ENCODE peak calls at places on chromosome 10, in six cellular contexts. I, V, D, W, Y and U are unnamed samples.

GRCh38 chr10:3236644-3237043 is 64.1 kb upstream of the PITRM1 start:
- DNase-seq in I (no peak), V (no peak), D (no peak), W (no peak), Y (no peak), U (no peak)

GRCh38 chr10:132248455-132249231 is 59.1 kb downstream of the STK32C start:
- DNase-seq in I (peak), V (no peak), D (no peak), W (peak), Y (no peak), U (peak)

GRCh38 chr10:110354322-110354766 is 49.6 kb upstream of the SMNDC1 start:
- DNase-seq in I (peak), V (peak), D (peak), W (peak), Y (peak), U (peak)

GRCh38 chr10:124020871-124021823 is 72.3 kb downstream of the CHST15 start:
- DNase-seq in I (no peak), V (no peak), D (no peak), W (no peak), Y (no peak), U (peak)

GRCh38 chr10:110600487-110601101 is 33.1 kb downstream of the SMC3 start:
- DNase-seq in I (peak), V (no peak), D (peak), W (no peak), Y (peak), U (peak)

GRCh38 chr10:43166207-43166878 is 28.1 kb downstream of the CSGALNACT2 start:
- DNase-seq in I (no peak), V (no peak), D (peak), W (no peak), Y (no peak), U (no peak)

GRCh38 chr10:43931308-43931930 is 282.7 kb upstream of the ZNF32 start:
- DNase-seq in I (no peak), V (no peak), D (no peak), W (no peak), Y (peak), U (no peak)

GRCh38 chr10:60708666-60709065 is 69.6 kb upstream of the CDK1 start:
- DNase-seq in I (no peak), V (no peak), D (no peak), W (no peak), Y (no peak), U (no peak)

GRCh38 chr10:70053212-70053895 is 708 bp downstream of the MACROH2A2 start:
- DNase-seq in I (no peak), V (no peak), D (no peak), W (peak), Y (no peak), U (no peak)

GRCh38 chr10:103480521-103480920 is 1.5 kb upstream of the CALHM3 start:
- DNase-seq in I (no peak), V (no peak), D (no peak), W (peak), Y (no peak), U (no peak)

GRCh38 chr10:112360308-112361270 is 13.3 kb upstream of the ACSL5 start:
- DNase-seq in I (no peak), V (peak), D (no peak), W (peak), Y (no peak), U (no peak)

GRCh38 chr10:4346257-4346656 is 479.8 kb upstream of the AKR1E2 start:
- DNase-seq in I (no peak), V (no peak), D (no peak), W (no peak), Y (no peak), U (no peak)

GRCh38 chr10:117899181-117899683 is 147.5 kb downstream of the RAB11FIP2 start:
- DNase-seq in I (no peak), V (no peak), D (no peak), W (no peak), Y (no peak), U (no peak)

GRCh38 chr10:70931168-70931805 is 42.9 kb upstream of the PCBD1 start:
- DNase-seq in I (no peak), V (no peak), D (no peak), W (no peak), Y (no peak), U (no peak)

GRCh38 chr10:106537866-106538265 is 626.6 kb downstream of the SORCS1 start:
- DNase-seq in I (no peak), V (no peak), D (no peak), W (no peak), Y (no peak), U (no peak)

GRCh38 chr10:27815846-27816245 is 70.2 kb upstream of the MKX start:
- DNase-seq in I (no peak), V (no peak), D (no peak), W (no peak), Y (no peak), U (no peak)

DNA sequence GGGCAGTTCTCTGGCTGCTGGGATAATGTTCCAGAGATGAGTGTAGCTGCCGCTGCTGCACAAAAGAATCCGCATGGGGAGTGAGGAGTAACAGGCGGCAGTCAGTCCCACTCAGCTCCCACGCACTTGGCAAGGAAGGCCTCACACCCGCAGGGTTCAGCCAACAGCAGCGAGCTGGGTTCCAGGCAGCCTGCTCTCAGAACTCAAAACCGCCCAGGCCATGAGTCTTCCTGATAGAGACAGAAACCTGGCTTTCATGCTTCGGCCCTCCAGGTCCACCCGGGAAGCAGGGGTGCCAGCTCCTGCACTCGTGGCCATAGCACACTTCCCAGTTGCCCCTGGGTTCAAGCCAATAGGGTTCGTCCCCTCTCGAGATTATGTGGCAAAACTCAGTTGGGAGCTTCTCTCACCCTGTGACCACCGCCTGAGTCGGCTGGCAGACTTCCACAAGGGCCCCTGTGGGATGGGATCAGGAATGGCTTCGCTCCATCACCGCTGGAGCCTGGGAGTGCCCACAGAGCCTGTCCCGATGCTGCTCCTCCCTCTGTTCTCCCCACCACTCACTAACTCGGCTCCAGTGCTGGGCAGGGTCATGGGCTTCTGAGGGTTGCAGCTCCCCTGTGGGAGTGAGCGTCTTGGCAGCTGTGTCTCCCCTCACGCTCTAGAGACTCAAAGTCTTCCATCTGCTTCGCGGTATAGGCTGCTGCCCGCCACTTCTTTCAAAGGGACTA is 20.6 kb downstream of the CLRN3 start:
- DNase-seq in I (no peak), V (no peak), D (no peak), W (peak), Y (no peak), U (no peak)
- H3K4me3 ChIP-seq in I (no peak), V (no peak), D (no peak), W (no peak), Y (no peak), U (no peak)

GRCh38 chr10:134743-135600 is at the start of gene ZMYND11:
- DNase-seq in I (peak), V (peak), D (peak), W (peak), Y (no peak), U (no peak)

GRCh38 chr10:136465-136762 is 1.2 kb downstream of the ZMYND11 start:
- DNase-seq in I (no peak), V (no peak), D (no peak), W (no peak), Y (no peak), U (no peak)

GRCh38 chr10:137606-138005 is 2.4 kb downstream of the ZMYND11 start:
- DNase-seq in I (no peak), V (no peak), D (no peak), W (no peak), Y (no peak), U (no peak)

GRCh38 chr10:135601-136464 is 578 bp downstream of the ZMYND11 start:
- DNase-seq in I (peak), V (peak), D (peak), W (peak), Y (no peak), U (no peak)

GRCh38 chr10:137031-137430 is 1.8 kb downstream of the ZMYND11 start:
- DNase-seq in I (peak), V (no peak), D (peak), W (no peak), Y (no peak), U (no peak)
- H3K4me3 ChIP-seq in I (peak), V (no peak), D (peak), W (peak), Y (peak), U (no peak)

DNA sequence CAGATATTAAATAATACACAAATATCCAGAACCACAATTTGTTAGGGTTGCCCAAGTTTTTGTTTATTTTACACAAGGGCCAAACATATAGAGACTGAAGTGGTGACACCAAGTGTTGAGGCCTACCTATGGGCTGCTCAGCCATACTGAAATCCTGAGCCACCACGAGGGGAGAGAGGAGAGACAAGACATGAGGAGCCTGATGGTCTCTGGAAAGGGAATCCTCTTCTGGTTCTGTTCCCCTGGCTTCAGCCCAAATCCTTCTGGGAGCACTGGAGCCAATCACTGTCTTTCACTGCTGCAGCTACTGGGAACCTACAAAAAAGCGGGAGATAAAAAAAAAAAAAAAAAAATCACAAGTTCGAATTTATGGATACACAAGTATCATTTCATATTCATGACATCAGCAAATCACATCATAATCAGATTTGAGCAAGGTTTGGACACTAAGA is 1.9 kb downstream of the SKIDA1 start:
- DNase-seq in I (no peak), V (no peak), D (no peak), W (no peak), Y (no peak), U (no peak)
- H3K4me3 ChIP-seq in I (no peak), V (no peak), D (no peak), W (peak), Y (no peak), U (no peak)

GRCh38 chr10:50382576-50383023 is 131.3 kb upstream of the ASAH2 start:
- DNase-seq in I (no peak), V (no peak), D (no peak), W (no peak), Y (no peak), U (no peak)
- H3K4me3 ChIP-seq in I (no peak), V (no peak), D (no peak), W (no peak), Y (no peak), U (no peak)

GRCh38 chr10:93993414-93993781 is 333 bp upstream of the PLCE1 start:
- DNase-seq in I (no peak), V (no peak), D (no peak), W (no peak), Y (no peak), U (no peak)
- H3K4me3 ChIP-seq in I (no peak), V (peak), D (peak), W (peak), Y (peak), U (no peak)

DNA sequence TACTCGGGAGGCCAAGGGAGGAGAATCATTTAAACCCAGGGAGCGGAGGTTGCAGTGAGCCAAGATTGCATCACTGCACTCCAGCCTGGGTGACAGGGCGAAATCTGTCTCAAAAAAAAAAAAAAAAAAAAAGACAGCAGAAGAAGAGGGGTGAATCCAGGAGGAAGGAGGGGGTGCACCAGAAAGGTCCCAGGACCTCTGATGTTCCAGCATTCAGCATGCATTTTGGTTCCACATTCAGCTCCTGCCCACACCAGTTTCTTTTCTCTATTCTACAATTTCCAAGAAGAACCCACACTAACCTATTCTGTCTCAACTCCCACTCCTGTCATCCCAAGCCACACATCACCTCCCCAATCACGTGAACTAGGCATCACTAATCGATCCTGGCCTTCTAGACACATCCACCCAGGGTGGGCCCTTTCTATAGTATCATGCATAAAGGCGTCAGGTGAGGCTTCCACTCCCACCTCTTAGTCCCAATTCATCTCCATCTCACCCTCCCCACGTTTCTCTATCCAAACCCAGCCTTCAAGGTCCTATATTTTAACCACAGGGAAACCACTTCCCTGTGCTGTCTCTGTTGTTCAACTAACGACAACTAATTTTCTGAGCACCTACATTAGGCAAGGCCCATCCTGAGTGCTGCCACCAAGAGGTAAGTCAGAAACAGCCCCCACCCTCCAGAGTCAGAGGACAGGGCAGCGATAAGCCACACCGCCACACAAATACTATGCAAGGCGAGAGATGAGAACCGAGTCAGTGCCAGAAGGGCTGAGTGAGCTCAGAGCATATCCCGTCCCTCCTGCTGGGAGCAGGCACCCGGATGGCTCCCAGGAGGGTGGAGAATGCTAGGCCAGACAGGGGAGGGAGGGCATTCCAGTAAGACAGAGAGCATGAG is 2.2 kb downstream of the ANXA11 start:
- DNase-seq in I (peak), V (peak), D (peak), W (peak), Y (peak), U (peak)
- H3K4me3 ChIP-seq in I (peak), V (peak), D (peak), W (peak), Y (peak), U (peak)

GRCh38 chr10:89390875-89391576 is 1.4 kb upstream of the IFIT1 start:
- DNase-seq in I (no peak), V (no peak), D (no peak), W (no peak), Y (no peak), U (no peak)

GRCh38 chr10:89392974-89393373 is 551 bp downstream of the IFIT1 start:
- DNase-seq in I (no peak), V (peak), D (peak), W (no peak), Y (peak), U (peak)

GRCh38 chr10:89395141-89395540 is 2.7 kb downstream of the IFIT1 start:
- DNase-seq in I (no peak), V (no peak), D (no peak), W (no peak), Y (no peak), U (no peak)

GRCh38 chr10:89391882-89392756 is at the start of gene IFIT1:
- DNase-seq in I (peak), V (peak), D (peak), W (no peak), Y (peak), U (peak)

DNA sequence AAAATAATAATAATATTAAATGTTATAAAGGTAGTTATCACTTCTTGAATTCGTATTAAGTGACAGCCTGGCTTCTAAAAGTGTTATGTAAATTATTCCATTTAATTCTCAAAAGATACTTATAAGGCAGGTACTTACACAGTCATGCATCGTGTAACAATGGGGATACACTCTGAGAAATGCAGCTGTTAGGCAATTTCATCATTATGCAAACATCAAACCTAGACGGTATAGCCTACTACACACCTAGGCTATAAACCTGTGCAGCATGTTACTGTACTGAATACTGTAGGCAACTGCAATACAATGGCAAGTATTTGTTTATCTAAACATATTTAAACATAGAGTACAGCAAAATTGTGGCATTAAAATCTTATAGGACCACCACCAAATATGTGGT is 1.5 kb downstream of the IFIT1 start:
- DNase-seq in I (no peak), V (no peak), D (no peak), W (no peak), Y (no peak), U (no peak)
- H3K4me3 ChIP-seq in I (no peak), V (peak), D (peak), W (peak), Y (peak), U (no peak)

DNA sequence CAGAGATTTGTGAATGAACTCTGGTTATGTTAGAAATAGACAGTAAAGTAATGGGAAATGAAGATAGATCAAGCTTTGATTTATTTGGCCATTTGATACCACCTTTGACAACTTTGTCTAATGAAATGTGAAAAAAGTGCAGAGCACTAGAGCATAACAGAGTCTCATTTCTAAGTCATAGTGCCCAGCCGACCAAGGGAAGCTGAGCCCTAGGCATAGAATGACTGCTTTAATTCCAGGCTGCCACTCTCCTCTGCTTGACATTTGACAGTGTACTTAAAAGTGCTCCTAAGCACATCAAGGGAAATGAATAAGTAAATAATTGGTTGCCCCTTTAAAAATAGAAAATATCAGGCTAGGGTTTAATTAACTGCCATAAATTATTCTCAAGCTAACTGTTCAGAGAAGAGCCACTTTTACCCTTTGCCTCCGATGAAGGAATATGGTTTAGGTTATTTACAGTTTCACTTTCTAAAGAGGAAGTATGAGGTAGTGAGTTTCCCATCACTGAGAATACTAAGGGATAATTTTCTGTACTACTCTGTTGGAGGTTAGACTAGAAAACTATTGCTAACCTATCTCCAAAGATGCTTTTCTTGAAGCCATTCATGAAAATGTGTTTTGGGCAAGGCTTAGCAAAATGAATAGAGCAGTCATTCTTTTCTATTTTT is 591.6 kb downstream of the REEP3 start:
- DNase-seq in I (no peak), V (no peak), D (no peak), W (no peak), Y (no peak), U (no peak)
- H3K4me3 ChIP-seq in I (no peak), V (no peak), D (no peak), W (no peak), Y (no peak), U (peak)